ENCODE peak calls at places on chromosome 1, in four cellular contexts. F is brain microvascular endothelial cell, O is AG04449, I is pancreas. H is an unnamed sample.

GRCh38 chr1:211551628-211552465 is 27.1 kb downstream of the SLC30A1 start:
- DNase-seq in O (peak), F (peak), I (no peak), H (no peak)

GRCh38 chr1:206792939-206793607 is 20.8 kb upstream of the IL10 start:
- DNase-seq in F (no peak), I (no peak), O (no peak), H (no peak)

GRCh38 chr1:157487430-157487829 is 64.9 kb downstream of the FCRL5 start:
- DNase-seq in F (no peak), I (no peak), O (no peak), H (no peak)

GRCh38 chr1:205313681-205314308 is 7.8 kb downstream of the NUAK2 start:
- DNase-seq in F (peak), O (no peak), I (peak), H (peak)

GRCh38 chr1:74245168-74245753 is 10.1 kb downstream of the TNNI3K start:
- DNase-seq in O (no peak), I (no peak), F (no peak), H (no peak)

GRCh38 chr1:56105397-56105796 is 474.0 kb downstream of the PLPP3 start:
- DNase-seq in I (no peak), O (no peak), F (no peak), H (no peak)

GRCh38 chr1:61436491-61437120 is 288.3 kb downstream of the TM2D1 start:
- DNase-seq in F (no peak), O (no peak), I (no peak), H (no peak)

GRCh38 chr1:26996024-26996423 is 2.5 kb downstream of the TRNP1 start:
- DNase-seq in I (no peak), F (no peak), O (no peak), H (no peak)

GRCh38 chr1:169151338-169151837 is 44.9 kb downstream of the ATP1B1 start:
- DNase-seq in F (no peak), O (no peak), I (no peak), H (no peak)

GRCh38 chr1:40717960-40718359 is 26.5 kb downstream of the NFYC start:
- DNase-seq in O (no peak), I (no peak), F (no peak), H (no peak)

GRCh38 chr1:199687321-199687720 is 340.2 kb upstream of the NR5A2 start:
- DNase-seq in O (no peak), F (peak), I (no peak), H (no peak)

GRCh38 chr1:178530520-178530919 is 17.6 kb downstream of the TEX35 start:
- DNase-seq in F (no peak), I (no peak), O (no peak), H (no peak)

GRCh38 chr1:54582566-54583306 is 34.7 kb downstream of the ACOT11 start:
- DNase-seq in O (no peak), F (no peak), I (no peak), H (no peak)

GRCh38 chr1:20126041-20126805 is 6.9 kb upstream of the PLA2G2D start:
- DNase-seq in O (no peak), I (no peak), F (no peak), H (no peak)

GRCh38 chr1:35222322-35223108 is 29.6 kb upstream of the SFPQ start:
- DNase-seq in F (peak), I (no peak), O (peak), H (no peak)

GRCh38 chr1:3014041-3014440 is 7.2 kb upstream of the ACTRT2 start:
- DNase-seq in I (no peak), O (no peak), F (no peak), H (no peak)

GRCh38 chr1:8437286-8437685 is 119.4 kb downstream of the SLC45A1 start:
- DNase-seq in O (no peak), I (no peak), F (no peak), H (no peak)

GRCh38 chr1:24949331-24949881 is 19.3 kb upstream of the RUNX3 start:
- DNase-seq in I (no peak), O (no peak), F (peak), H (no peak)

GRCh38 chr1:25572708-25573590 is 29.5 kb downstream of the LDLRAP1 start:
- DNase-seq in O (no peak), I (no peak), F (peak), H (peak)

DNA sequence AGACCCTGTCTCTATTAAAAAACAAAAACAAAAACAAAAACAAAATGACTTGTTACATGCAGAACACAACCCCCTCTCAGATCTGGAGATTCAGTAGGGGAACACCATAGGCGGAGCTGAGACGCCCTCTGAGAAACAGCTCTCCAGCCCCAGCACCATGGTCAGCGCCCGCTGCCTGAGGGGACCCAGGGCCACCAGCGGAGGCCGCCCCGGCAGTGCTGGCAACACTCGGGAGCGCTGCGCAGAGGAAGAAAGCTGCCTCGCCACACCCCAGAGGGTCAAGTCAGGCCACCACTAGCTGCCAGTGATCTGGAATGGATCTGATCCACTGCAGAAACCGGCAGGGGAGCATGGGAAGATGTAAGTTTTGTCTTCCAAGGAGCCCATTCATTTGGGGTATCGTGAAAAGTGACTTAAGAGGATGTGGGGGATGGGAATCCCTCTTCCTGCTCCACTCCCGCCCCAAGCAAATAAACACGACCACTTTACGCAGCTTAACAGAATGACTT is 3.1 kb downstream of the ACTA1 start:
- DNase-seq in I (peak), O (no peak), F (peak), H (peak)
- TF ChIP-seq CTCF in I (no peak), O (peak), F (peak), H (no peak)

DNA sequence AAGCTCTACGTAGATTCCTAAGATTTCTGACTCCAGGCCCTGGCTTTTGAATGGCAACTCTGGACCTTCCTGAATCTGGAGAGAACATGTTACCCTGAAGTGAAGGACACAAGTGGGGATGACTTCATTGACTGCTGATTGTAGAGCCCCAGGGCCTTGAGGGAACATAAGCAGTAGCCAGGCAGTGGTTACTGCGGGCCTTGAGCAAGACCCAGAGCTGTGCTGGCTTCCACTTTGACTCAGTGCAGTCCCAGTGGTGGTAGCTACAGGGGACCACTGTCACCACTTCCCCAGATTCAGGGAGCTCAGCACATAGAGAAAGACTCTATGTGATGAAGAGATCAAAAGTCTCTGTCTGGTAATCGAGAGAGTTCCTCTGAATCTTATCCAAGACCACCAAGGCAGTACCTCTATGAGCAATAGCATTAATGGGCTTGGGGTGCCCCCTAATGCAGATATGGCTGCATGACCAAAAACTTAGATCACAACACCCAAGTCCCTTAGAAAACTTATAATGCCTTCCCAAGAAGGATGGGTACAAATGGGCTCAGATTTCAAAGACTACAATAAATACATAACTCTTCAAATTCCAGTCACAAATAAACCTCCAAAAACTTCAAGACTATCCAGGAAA is 1278.3 kb downstream of the AMY1C start:
- DNase-seq in I (no peak), F (no peak), O (no peak), H (no peak)
- TF ChIP-seq CTCF in I (no peak), F (no peak), O (no peak), H (no peak)

GRCh38 chr1:115013792-115014191 is 15.8 kb upstream of the TSHB start:
- DNase-seq in F (no peak), I (no peak), O (no peak), H (no peak)
- TF ChIP-seq CTCF in F (no peak), I (no peak), O (no peak), H (no peak)

GRCh38 chr1:115057661-115058249 is 28.1 kb downstream of the TSHB start:
- DNase-seq in O (no peak), I (no peak), F (no peak), H (no peak)
- TF ChIP-seq CTCF in O (no peak), I (no peak), F (no peak), H (no peak)

DNA sequence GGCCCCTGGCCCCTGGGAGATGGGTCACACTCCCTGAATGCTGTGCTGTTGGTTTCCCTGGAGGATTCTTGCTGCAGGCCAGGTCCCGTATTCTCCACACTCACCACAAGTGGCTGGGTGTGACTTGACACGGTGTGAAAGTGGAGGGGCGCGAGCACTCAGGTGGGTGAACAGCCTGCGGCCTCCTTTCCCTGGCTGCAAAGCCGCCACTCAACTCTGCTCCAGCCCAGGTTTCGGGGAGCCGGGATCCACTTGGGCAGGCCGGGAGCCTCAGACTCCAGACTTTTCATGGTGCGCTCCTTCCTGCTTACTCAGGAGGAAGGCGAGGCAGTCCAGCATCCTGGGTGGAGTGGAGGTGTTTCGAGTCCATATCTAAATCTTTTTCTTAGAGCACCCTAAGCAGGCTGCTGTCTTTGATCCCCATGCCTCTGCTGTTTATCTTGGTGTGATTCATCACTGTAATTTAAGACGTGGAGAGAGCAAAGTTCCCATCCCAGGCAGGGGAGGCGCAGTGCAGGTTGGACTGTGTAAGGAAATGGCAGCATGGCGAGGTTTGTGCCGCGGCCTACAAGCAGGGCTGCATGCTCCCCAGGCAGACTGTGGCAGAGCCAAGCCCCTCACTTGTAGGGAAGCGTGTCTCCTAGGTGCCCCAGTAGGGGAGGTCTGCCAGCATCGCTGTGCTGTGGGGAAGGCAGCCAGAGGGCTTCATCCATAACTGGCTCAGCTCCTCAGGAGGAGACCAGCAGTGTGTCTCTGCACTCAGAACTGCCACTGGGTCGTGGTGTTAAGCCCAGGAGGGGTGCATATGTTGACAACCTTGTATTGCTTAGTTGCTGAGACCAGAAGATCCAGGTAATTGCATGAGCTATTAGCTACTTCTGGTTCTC is 29.6 kb downstream of the VANGL1 start:
- DNase-seq in I (no peak), F (peak), O (no peak), H (no peak)
- TF ChIP-seq CTCF in I (no peak), F (peak), O (no peak), H (no peak)